ENCODE peak calls at places on chromosomes 5 and 9, in six cellular contexts. One of them, this sample, is unnamed.

GRCh38 chr5:134846641-134846960 is 833 bp downstream of the C5orf24 start:
- DNase-seq in activated T-cell treated with anti-CD3 and anti-CD28 coated beads for 24 hours: peak; percentile 10
- DNase-seq in fibroblast of mammary gland: peak; percentile 21
- DNase-seq in foreskin fibroblast: no peak
- DNase-seq in GM10248: no peak
- DNase-seq in mammary epithelial cell: peak; percentile 37
- DNase-seq in this sample: no peak

GRCh38 chr5:60521379-60522298 is 178.3 kb downstream of the DEPDC1B start:
- DNase-seq in activated T-cell treated with anti-CD3 and anti-CD28 coated beads for 24 hours: no peak
- DNase-seq in fibroblast of mammary gland: no peak
- DNase-seq in foreskin fibroblast: no peak
- DNase-seq in GM10248: peak; percentile 44
- DNase-seq in mammary epithelial cell: no peak
- DNase-seq in this sample: no peak

GRCh38 chr5:76867827-76868693 is 18.2 kb downstream of the S100Z start:
- DNase-seq in activated T-cell treated with anti-CD3 and anti-CD28 coated beads for 24 hours: peak; percentile 43
- DNase-seq in fibroblast of mammary gland: peak; percentile 71
- DNase-seq in foreskin fibroblast: peak; percentile 38
- DNase-seq in GM10248: peak; percentile 67
- DNase-seq in mammary epithelial cell: peak; percentile 50
- DNase-seq in this sample: peak; percentile 44

GRCh38 chr9:33517373-33517772 is 6.7 kb upstream of the ANKRD18B start:
- DNase-seq in activated T-cell treated with anti-CD3 and anti-CD28 coated beads for 24 hours: no peak
- DNase-seq in fibroblast of mammary gland: peak; percentile 62
- DNase-seq in foreskin fibroblast: peak; percentile 42
- DNase-seq in GM10248: peak; percentile 21
- DNase-seq in mammary epithelial cell: peak; percentile 51
- DNase-seq in this sample: no peak

GRCh38 chr5:172939561-172939960 is 19.7 kb upstream of the RPL26L1 start:
- DNase-seq in activated T-cell treated with anti-CD3 and anti-CD28 coated beads for 24 hours: no peak
- DNase-seq in fibroblast of mammary gland: no peak
- DNase-seq in foreskin fibroblast: no peak
- DNase-seq in GM10248: no peak
- DNase-seq in mammary epithelial cell: no peak
- DNase-seq in this sample: no peak

GRCh38 chr5:133735346-133735745 is 123.0 kb upstream of the FSTL4 start:
- DNase-seq in activated T-cell treated with anti-CD3 and anti-CD28 coated beads for 24 hours: no peak
- DNase-seq in fibroblast of mammary gland: peak; percentile 11
- DNase-seq in foreskin fibroblast: peak; percentile 13
- DNase-seq in GM10248: no peak
- DNase-seq in mammary epithelial cell: no peak
- DNase-seq in this sample: no peak

GRCh38 chr9:124452841-124453585 is 2.8 kb downstream of the ADGRD2 start:
- DNase-seq in activated T-cell treated with anti-CD3 and anti-CD28 coated beads for 24 hours: no peak
- DNase-seq in fibroblast of mammary gland: no peak
- DNase-seq in foreskin fibroblast: no peak
- DNase-seq in GM10248: no peak
- DNase-seq in mammary epithelial cell: no peak
- DNase-seq in this sample: no peak

GRCh38 chr9:127501821-127502343 is 50.6 kb downstream of the LRSAM1 start:
- DNase-seq in activated T-cell treated with anti-CD3 and anti-CD28 coated beads for 24 hours: no peak
- DNase-seq in fibroblast of mammary gland: no peak
- DNase-seq in foreskin fibroblast: no peak
- DNase-seq in GM10248: no peak
- DNase-seq in mammary epithelial cell: no peak
- DNase-seq in this sample: no peak

GRCh38 chr9:138014570-138014958 is 137.0 kb downstream of the CACNA1B start:
- DNase-seq in activated T-cell treated with anti-CD3 and anti-CD28 coated beads for 24 hours: no peak
- DNase-seq in fibroblast of mammary gland: no peak
- DNase-seq in foreskin fibroblast: no peak
- DNase-seq in GM10248: no peak
- DNase-seq in mammary epithelial cell: no peak
- DNase-seq in this sample: no peak

This sample was measured in CD4-positive, alpha-beta T cell.